ENCODE peak calls at places on chromosomes 7 and 10, in nine cellular contexts. N is colonic mucosa, L is GM20000, W is GM10248, U is astrocyte, M is esophagus squamous epithelium, Q is astrocyte of the spinal cord, C is cardiac fibroblast, O is uterus. K is an unnamed sample.

GRCh38 chr7:81594767-81595166 is 175.1 kb downstream of the HGF start:
- DNase-seq in Q (peak), N (no peak), U (peak), C (peak), W (no peak), O (peak), M (no peak), L (no peak), K (no peak)

GRCh38 chr7:1943933-1944618 is 274.0 kb downstream of the ELFN1 start:
- DNase-seq in Q (no peak), L (no peak), C (no peak), O (no peak), M (no peak), W (no peak), N (no peak), U (no peak), K (no peak)

GRCh38 chr7:2173184-2173827 is 59.4 kb downstream of the MAD1L1 start:
- DNase-seq in N (no peak), U (peak), C (no peak), O (no peak), L (no peak), W (no peak), Q (no peak), M (no peak), K (no peak)

GRCh38 chr7:867406-868188 is 8.8 kb upstream of the GET4 start:
- DNase-seq in N (peak), U (peak), W (no peak), Q (peak), O (peak), M (no peak), L (no peak), C (peak), K (no peak)

GRCh38 chr10:43128958-43129706 is 9.1 kb upstream of the CSGALNACT2 start:
- DNase-seq in M (no peak), O (no peak), L (peak), C (peak), U (peak), W (peak), Q (peak), N (peak), K (peak)

GRCh38 chr10:28366943-28367342 is 64.1 kb upstream of the MPP7 start:
- DNase-seq in Q (no peak), M (no peak), L (no peak), U (no peak), N (no peak), O (no peak), C (no peak), W (no peak), K (no peak)

GRCh38 chr7:75649462-75649861 is 89.3 kb downstream of the HIP1 start:
- DNase-seq in U (no peak), N (no peak), M (no peak), W (no peak), C (no peak), L (no peak), O (peak), Q (no peak), K (no peak)

GRCh38 chr10:25725917-25726716 is 207.9 kb upstream of the MYO3A start:
- DNase-seq in L (peak), O (no peak), W (peak), U (peak), N (peak), M (no peak), Q (peak), C (peak), K (no peak)

GRCh38 chr10:112446055-112446854 is 459 bp downstream of the ZDHHC6 start:
- DNase-seq in U (peak), Q (no peak), O (no peak), N (peak), W (no peak), L (no peak), C (peak), M (no peak), K (no peak)

GRCh38 chr7:141486959-141487358 is 64.3 kb upstream of the AGK start:
- DNase-seq in Q (no peak), C (no peak), U (no peak), O (no peak), W (no peak), N (no peak), L (no peak), M (no peak), K (no peak)

GRCh38 chr10:51786016-51786683 is 86.8 kb upstream of the CSTF2T start:
- DNase-seq in O (no peak), M (no peak), L (no peak), N (no peak), U (no peak), W (no peak), C (peak), Q (no peak), K (no peak)

GRCh38 chr7:13846386-13846785 is 143.1 kb downstream of the ETV1 start:
- DNase-seq in M (no peak), C (peak), O (no peak), N (no peak), U (no peak), Q (no peak), L (no peak), W (no peak), K (no peak)

GRCh38 chr7:37921340-37921805 is 933 bp downstream of the EPDR1 start:
- DNase-seq in N (peak), W (peak), C (peak), O (peak), Q (peak), U (peak), L (peak), M (no peak), K (no peak)

GRCh38 chr10:42979730-42980467 is 97.0 kb upstream of the RET start:
- DNase-seq in U (no peak), C (no peak), M (no peak), N (no peak), L (no peak), O (no peak), W (no peak), Q (no peak), K (peak)

GRCh38 chr7:76280408-76280807 is 22.1 kb upstream of the HSPB1 start:
- DNase-seq in Q (no peak), W (no peak), C (no peak), U (no peak), N (no peak), L (peak), M (no peak), O (no peak), K (no peak)

GRCh38 chr7:148264933-148265557 is 325.5 kb upstream of the C7orf33 start:
- DNase-seq in C (peak), L (peak), M (no peak), O (no peak), U (peak), N (no peak), W (peak), Q (peak), K (no peak)

GRCh38 chr7:36370046-36370445 is 19.6 kb upstream of the ANLN start:
- DNase-seq in L (no peak), O (no peak), U (no peak), W (no peak), C (no peak), N (no peak), Q (no peak), M (no peak), K (no peak)

GRCh38 chr7:107966701-107967100 is 36.3 kb downstream of the LAMB1 start:
- DNase-seq in W (no peak), O (no peak), N (no peak), M (no peak), U (peak), Q (peak), L (no peak), C (peak), K (no peak)

GRCh38 chr10:72661436-72661835 is 30.5 kb upstream of the MCU start:
- DNase-seq in M (no peak), C (no peak), L (no peak), W (no peak), O (no peak), N (no peak), Q (no peak), U (no peak), K (no peak)

GRCh38 chr10:36181421-36181820 is 539.3 kb upstream of the FZD8 start:
- DNase-seq in N (no peak), Q (peak), M (no peak), C (peak), U (peak), W (no peak), L (no peak), O (no peak), K (no peak)

GRCh38 chr7:68518060-68518459 is 1080.2 kb upstream of the AUTS2 start:
- DNase-seq in Q (no peak), N (no peak), O (no peak), W (no peak), C (no peak), M (no peak), U (no peak), L (no peak), K (no peak)

GRCh38 chr10:86215712-86216111 is 150.9 kb downstream of the GRID1 start:
- DNase-seq in C (no peak), L (no peak), M (no peak), W (no peak), U (no peak), N (no peak), O (no peak), Q (no peak), K (no peak)

GRCh38 chr10:122786269-122786668 is 59.4 kb downstream of the CUZD1 start:
- DNase-seq in O (no peak), N (no peak), W (peak), Q (peak), M (no peak), U (peak), C (peak), L (peak), K (no peak)

GRCh38 chr7:84144480-84144879 is 50.1 kb downstream of the SEMA3A start:
- DNase-seq in W (no peak), O (no peak), U (no peak), L (no peak), C (peak), N (no peak), Q (no peak), M (no peak), K (no peak)

GRCh38 chr10:86321568-86321967 is 45.0 kb downstream of the GRID1 start:
- DNase-seq in U (no peak), C (no peak), Q (no peak), N (no peak), W (no peak), M (no peak), L (no peak), O (no peak), K (no peak)

GRCh38 chr10:73931767-73932624 is 21.1 kb downstream of the PLAU start:
- DNase-seq in U (no peak), L (peak), M (no peak), W (peak), Q (no peak), O (no peak), N (peak), C (peak), K (no peak)

DNA sequence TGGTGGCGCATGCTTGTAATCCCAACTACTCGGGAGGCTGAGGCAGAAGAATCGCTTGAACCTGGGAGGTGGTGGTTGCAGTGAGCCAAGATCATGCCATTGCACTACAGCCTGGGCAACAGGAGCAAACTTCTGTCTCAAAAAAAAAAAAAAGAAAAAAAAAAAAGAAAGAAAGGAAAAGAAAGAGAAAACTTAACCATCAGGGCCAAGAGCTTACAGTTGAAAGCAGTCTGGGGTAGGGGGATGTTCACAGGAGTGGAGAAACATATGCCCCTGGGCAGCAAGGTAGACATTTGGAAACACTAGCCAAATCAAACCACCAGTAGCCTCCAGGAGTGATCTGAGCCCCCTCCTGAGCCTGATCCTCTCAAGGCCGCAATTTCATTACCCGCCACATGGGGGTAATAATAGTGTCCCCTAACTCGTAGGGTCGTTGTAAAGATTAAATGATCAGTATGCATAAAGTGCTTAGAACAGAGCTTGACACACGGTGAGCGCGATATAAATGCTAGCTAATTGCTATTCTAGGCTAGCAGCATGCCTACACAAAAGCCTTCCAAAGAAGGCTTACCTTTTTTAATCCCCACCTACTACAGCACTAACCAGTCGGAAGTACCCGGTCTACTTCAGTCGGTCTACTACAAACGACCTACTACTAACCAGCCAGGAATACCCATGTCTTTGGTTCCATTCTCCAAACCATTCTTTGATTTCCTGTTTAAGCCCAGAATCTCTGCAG is 274.3 kb upstream of the NEBL start:
- DNase-seq in N (no peak), M (no peak), O (no peak), W (no peak), L (no peak), Q (no peak), C (peak), U (no peak), K (no peak)
- TF ChIP-seq CTCF in N (no peak), M (no peak), O (no peak), W (no peak), L (no peak), Q (peak), C (peak), U (peak), K (peak)

DNA sequence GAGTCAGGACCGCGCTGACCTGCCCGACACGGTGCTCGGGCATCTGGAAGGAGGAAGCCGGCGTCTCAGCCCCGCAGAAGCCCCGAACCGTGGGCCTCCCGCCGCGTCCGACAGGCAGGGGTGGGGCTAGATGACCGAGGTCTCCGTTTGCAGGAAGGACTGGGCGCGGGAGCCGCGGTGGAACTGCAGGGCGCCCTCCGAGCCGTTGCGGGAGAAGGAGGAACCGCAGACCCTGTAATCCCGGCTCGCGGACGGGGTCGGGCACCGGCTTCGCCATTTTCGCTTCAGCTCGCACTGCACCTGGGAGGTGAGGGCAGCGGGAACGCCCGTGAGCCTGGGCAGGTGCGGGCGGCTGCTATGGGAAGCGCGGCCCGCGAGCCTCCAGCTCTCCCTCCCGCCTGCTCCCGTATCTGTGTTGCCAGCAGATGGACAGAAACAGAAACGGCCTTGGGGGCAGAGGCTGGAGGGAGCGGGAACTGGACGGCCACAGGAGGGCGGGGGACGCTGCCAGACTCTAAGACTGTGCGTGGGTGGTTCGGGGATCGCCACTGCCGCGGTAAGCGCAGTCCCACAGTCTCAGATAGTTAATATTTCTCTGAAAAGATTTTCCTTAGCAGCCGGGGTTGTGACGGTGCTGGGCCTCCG is 114.1 kb downstream of the VIPR2 start:
- DNase-seq in O (peak), W (peak), U (no peak), L (peak), Q (no peak), C (no peak), M (no peak), N (peak), K (peak)
- TF ChIP-seq CTCF in O (peak), W (peak), U (no peak), L (peak), Q (no peak), C (no peak), M (no peak), N (no peak), K (peak)

GRCh38 chr7:12686894-12687212 is 580 bp upstream of the ARL4A start:
- DNase-seq in W (no peak), N (no peak), L (no peak), M (no peak), U (no peak), C (no peak), Q (no peak), O (no peak), K (no peak)
- TF ChIP-seq CTCF in W (no peak), N (no peak), L (no peak), M (no peak), U (no peak), C (no peak), Q (no peak), O (no peak), K (peak)

DNA sequence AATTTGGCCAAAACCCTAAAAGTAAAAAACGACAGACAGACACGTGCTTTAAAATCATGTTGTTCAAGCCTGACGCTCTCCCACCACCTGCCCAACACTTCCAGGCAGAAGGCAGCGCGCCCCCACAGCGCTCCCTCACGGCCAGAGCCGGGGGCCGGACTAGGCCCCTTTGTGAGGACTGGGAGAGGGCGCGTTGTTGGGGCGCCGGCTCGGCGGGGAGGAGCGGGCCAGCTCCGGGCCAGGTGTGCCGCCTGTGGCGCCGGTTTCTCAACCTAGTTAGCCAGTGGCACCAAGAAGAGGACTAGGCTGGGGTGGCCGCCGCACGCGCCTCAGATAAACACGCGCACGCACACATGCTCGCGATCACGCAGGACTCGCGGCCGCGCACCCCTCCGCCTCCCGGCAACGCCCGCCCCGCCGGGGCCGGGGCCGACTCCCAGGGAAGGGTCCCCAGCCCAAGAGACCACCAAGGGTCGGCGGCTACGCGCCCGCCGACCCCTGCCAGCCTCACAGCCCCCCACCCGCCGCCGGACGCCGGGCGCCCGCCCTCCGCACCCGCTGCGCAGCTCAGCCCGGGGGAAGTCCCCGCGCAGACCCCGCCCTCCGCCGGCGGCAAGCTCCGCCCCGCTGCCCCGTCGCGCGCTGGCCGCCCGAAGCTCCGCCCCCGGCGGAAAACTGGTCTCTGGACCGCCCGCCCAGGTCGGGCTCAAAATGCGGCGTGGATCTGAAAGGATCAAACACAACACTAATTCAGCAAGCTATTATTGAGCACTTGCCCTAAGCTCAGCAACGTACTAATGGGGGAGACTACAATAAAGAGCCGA is at the start of gene IMMP2L:
- DNase-seq in Q (peak), L (peak), M (peak), W (peak), N (peak), U (peak), C (peak), O (peak), K (peak)
- TF ChIP-seq CTCF in Q (peak), L (peak), M (peak), W (peak), N (no peak), U (peak), C (peak), O (peak), K (peak)

GRCh38 chr7:130024390-130024789 is 26.8 kb downstream of the ZC3HC1 start:
- DNase-seq in L (no peak), O (no peak), U (peak), N (no peak), W (no peak), C (peak), M (no peak), Q (no peak), K (no peak)
- TF ChIP-seq CTCF in L (no peak), O (no peak), U (no peak), N (no peak), W (no peak), C (no peak), M (no peak), Q (no peak), K (no peak)

GRCh38 chr7:144397086-144397485 is 6.4 kb downstream of the NOBOX start:
- DNase-seq in C (no peak), M (no peak), N (no peak), Q (no peak), O (no peak), W (no peak), U (no peak), L (no peak), K (no peak)
- TF ChIP-seq CTCF in C (no peak), M (no peak), N (no peak), Q (no peak), O (no peak), W (no peak), U (no peak), L (no peak), K (no peak)

GRCh38 chr10:78438094-78438906 is 404.6 kb downstream of the RPS24 start:
- DNase-seq in L (no peak), N (no peak), W (no peak), C (no peak), O (no peak), Q (no peak), U (no peak), M (no peak), K (no peak)
- TF ChIP-seq CTCF in L (no peak), N (no peak), W (no peak), C (no peak), O (no peak), Q (peak), U (no peak), M (no peak), K (no peak)

K was measured in type B pancreatic cell.